ENCODE peak calls at places on chromosomes 3 and 15, in five cellular contexts. F is ovary, V is cardiac fibroblast, A is mammary epithelial cell, N is fibroblast of mammary gland. L is an unnamed sample.

GRCh38 chr3:115857518-115858136 is 234.3 kb downstream of the GAP43 start:
- DNase-seq in A (no peak), N (no peak), V (no peak), F (no peak), L (no peak)

GRCh38 chr15:45732544-45733130 is 97.8 kb downstream of the SQOR start:
- DNase-seq in N (no peak), F (no peak), A (no peak), V (peak), L (no peak)

GRCh38 chr3:100525753-100526612 is 33.6 kb downstream of the TMEM45A start:
- DNase-seq in F (no peak), A (peak), N (peak), V (peak), L (peak)

GRCh38 chr3:53216723-53217122 is 39.1 kb downstream of the TKT start:
- DNase-seq in F (no peak), N (no peak), V (no peak), A (no peak), L (no peak)

GRCh38 chr3:45884368-45885201 is 1.8 kb upstream of the CCR9 start:
- DNase-seq in A (no peak), V (no peak), F (no peak), N (no peak), L (no peak)

GRCh38 chr3:42265059-42265991 is 660 bp downstream of the CCK start:
- DNase-seq in V (no peak), N (peak), F (no peak), A (no peak), L (no peak)

GRCh38 chr3:192013110-192013509 is 552.1 kb downstream of the PYDC2 start:
- DNase-seq in V (no peak), F (no peak), N (no peak), A (no peak), L (no peak)

GRCh38 chr15:55744026-55744655 is 1.2 kb upstream of the PRTG start:
- DNase-seq in N (no peak), V (no peak), F (no peak), A (no peak), L (no peak)

GRCh38 chr3:172065967-172066762 is 26.8 kb downstream of the FNDC3B start:
- DNase-seq in V (peak), A (no peak), F (no peak), N (peak), L (peak)

GRCh38 chr3:40337136-40338108 is 27.9 kb downstream of the EIF1B start:
- DNase-seq in N (no peak), A (peak), F (no peak), V (no peak), L (no peak)

GRCh38 chr3:131610174-131610573 is 107.4 kb upstream of the MRPL3 start:
- DNase-seq in N (no peak), A (no peak), F (no peak), V (no peak), L (no peak)

GRCh38 chr3:14521611-14522010 is 18.5 kb downstream of the GRIP2 start:
- DNase-seq in F (peak), A (no peak), V (no peak), N (no peak), L (no peak)

GRCh38 chr3:105353485-105354161 is 13.1 kb upstream of the ALCAM start:
- DNase-seq in V (peak), F (peak), A (no peak), N (peak), L (no peak)

GRCh38 chr3:24157106-24157505 is 212.0 kb downstream of the NR1D2 start:
- DNase-seq in A (no peak), V (no peak), F (no peak), N (no peak), L (no peak)

GRCh38 chr15:36491912-36492311 is 87.5 kb upstream of the CDIN1 start:
- DNase-seq in A (no peak), V (no peak), F (no peak), N (no peak), L (no peak)

GRCh38 chr3:116051586-116051985 is 393.7 kb downstream of the LSAMP start:
- DNase-seq in A (no peak), F (no peak), V (no peak), N (no peak), L (no peak)

GRCh38 chr15:45180648-45181436 is 6.9 kb downstream of the SHF start:
- DNase-seq in F (no peak), A (no peak), N (no peak), V (no peak), L (no peak)

GRCh38 chr3:184489457-184489856 is 72.1 kb upstream of the EPHB3 start:
- DNase-seq in A (no peak), V (no peak), N (no peak), F (no peak), L (no peak)

GRCh38 chr15:94875550-94875949 is 644.2 kb downstream of the MCTP2 start:
- DNase-seq in A (no peak), V (no peak), N (no peak), F (no peak), L (no peak)

GRCh38 chr15:39585394-39585841 is 4.5 kb downstream of the THBS1 start:
- DNase-seq in V (peak), F (no peak), A (peak), N (peak), L (peak)

GRCh38 chr15:67792250-67792942 is 32.9 kb upstream of the SKOR1 start:
- DNase-seq in V (no peak), A (no peak), N (peak), F (no peak), L (no peak)

GRCh38 chr3:183291511-183292031 is 38.5 kb downstream of the B3GNT5 start:
- DNase-seq in A (peak), F (no peak), N (peak), V (peak), L (peak)

GRCh38 chr3:184761976-184762375 is 50.0 kb upstream of the VPS8 start:
- DNase-seq in A (no peak), F (no peak), N (no peak), V (no peak), L (no peak)

GRCh38 chr3:185733980-185734724 is 90.7 kb downstream of the IGF2BP2 start:
- DNase-seq in V (peak), F (no peak), N (peak), A (peak), L (peak)

GRCh38 chr15:59424626-59425025 is 13.4 kb upstream of the FAM81A start:
- DNase-seq in A (no peak), V (no peak), F (no peak), N (no peak), L (no peak)

GRCh38 chr15:36860792-36861191 is 239.6 kb downstream of the MEIS2 start:
- DNase-seq in F (no peak), N (no peak), V (no peak), A (no peak), L (no peak)

GRCh38 chr3:45646051-45646585 is 43.1 kb upstream of the SACM1L start:
- DNase-seq in F (no peak), V (no peak), A (no peak), N (no peak), L (no peak)

GRCh38 chr3:131033480-131034080 is 6.9 kb downstream of the NEK11 start:
- DNase-seq in N (peak), F (no peak), A (peak), V (peak), L (peak)

GRCh38 chr3:124113475-124113874 is 121.6 kb upstream of the ROPN1 start:
- DNase-seq in A (no peak), V (no peak), N (no peak), F (no peak), L (no peak)

GRCh38 chr15:29570931-29571727 is 251.1 kb downstream of the TJP1 start:
- DNase-seq in N (no peak), A (peak), V (peak), F (peak), L (peak)

GRCh38 chr3:31828007-31828406 is 153.1 kb downstream of the OSBPL10 start:
- DNase-seq in F (no peak), V (no peak), N (no peak), A (no peak), L (no peak)

GRCh38 chr3:50122661-50123391 is 32.3 kb upstream of the SEMA3F start:
- DNase-seq in N (no peak), F (no peak), V (no peak), A (no peak), L (no peak)

GRCh38 chr3:182583545-182583944 is 209.8 kb upstream of the ATP11B start:
- DNase-seq in N (no peak), V (no peak), A (peak), F (no peak), L (no peak)

GRCh38 chr15:78420766-78421165 is 17.2 kb upstream of the IREB2 start:
- DNase-seq in F (no peak), N (no peak), V (no peak), A (no peak), L (no peak)

GRCh38 chr3:127848131-127849129 is 26.1 kb upstream of the MGLL start:
- DNase-seq in V (peak), A (no peak), N (peak), F (no peak), L (peak)

DNA sequence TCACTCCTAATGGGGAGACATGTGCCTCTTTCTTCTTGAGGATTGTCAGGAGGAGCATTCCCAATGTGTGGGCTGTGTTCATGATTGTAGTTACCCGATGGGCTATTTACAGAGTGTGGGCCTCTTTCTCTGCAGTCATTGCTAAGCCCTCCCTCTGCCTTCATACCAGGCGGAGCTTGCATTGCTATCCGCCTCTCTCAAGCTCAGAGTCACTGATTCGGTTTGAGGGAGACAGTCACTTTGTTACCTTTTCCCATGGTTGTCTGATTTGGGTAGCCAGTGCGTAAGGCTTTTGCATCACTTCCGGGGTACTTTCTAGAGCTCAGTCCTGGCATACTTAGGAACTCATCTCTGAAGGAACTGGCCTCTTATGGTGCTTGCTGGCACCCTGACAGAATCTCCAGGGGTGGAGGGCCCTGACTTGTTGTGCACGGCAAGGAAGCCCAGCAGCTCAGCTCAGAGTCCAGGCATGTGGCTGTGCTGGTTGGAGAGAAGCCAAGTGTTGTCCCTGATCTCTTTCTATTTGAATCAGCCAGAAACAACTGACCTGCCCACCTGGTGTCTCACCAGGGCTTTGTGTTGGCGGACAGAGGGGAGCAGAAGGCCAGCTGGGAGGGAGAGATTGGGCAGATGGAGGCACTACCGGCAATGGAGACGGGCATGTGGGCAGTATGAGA is 79.8 kb downstream of the EPHB1 start:
- DNase-seq in V (no peak), N (peak), A (no peak), F (no peak), L (no peak)
- TF ChIP-seq CTCF in V (no peak), N (no peak), A (no peak), F (no peak), L (no peak)

GRCh38 chr15:100972975-100973350 is 53.8 kb downstream of the LRRK1 start:
- DNase-seq in A (no peak), V (no peak), F (no peak), N (no peak), L (no peak)
- H3K4me3 ChIP-seq in A (no peak), V (no peak), F (no peak), N (peak), L (no peak)

GRCh38 chr3:113138839-113139743 is 72.3 kb upstream of the BOC start:
- DNase-seq in A (no peak), V (no peak), F (no peak), N (no peak), L (no peak)

GRCh38 chr3:113136529-113136928 is 74.8 kb upstream of the BOC start:
- DNase-seq in V (no peak), F (no peak), A (no peak), N (no peak), L (no peak)

GRCh38 chr3:113132571-113132996 is 78.8 kb upstream of the BOC start:
- DNase-seq in F (no peak), V (peak), A (peak), N (peak), L (no peak)

GRCh38 chr3:113140876-113141275 is 70.5 kb upstream of the BOC start:
- DNase-seq in A (peak), N (peak), F (no peak), V (peak), L (peak)

GRCh38 chr3:113136071-113136470 is 75.3 kb upstream of the BOC start:
- DNase-seq in N (peak), V (peak), A (peak), F (no peak), L (peak)
- TF ChIP-seq CTCF in N (peak), V (peak), A (peak), F (peak), L (peak)

DNA sequence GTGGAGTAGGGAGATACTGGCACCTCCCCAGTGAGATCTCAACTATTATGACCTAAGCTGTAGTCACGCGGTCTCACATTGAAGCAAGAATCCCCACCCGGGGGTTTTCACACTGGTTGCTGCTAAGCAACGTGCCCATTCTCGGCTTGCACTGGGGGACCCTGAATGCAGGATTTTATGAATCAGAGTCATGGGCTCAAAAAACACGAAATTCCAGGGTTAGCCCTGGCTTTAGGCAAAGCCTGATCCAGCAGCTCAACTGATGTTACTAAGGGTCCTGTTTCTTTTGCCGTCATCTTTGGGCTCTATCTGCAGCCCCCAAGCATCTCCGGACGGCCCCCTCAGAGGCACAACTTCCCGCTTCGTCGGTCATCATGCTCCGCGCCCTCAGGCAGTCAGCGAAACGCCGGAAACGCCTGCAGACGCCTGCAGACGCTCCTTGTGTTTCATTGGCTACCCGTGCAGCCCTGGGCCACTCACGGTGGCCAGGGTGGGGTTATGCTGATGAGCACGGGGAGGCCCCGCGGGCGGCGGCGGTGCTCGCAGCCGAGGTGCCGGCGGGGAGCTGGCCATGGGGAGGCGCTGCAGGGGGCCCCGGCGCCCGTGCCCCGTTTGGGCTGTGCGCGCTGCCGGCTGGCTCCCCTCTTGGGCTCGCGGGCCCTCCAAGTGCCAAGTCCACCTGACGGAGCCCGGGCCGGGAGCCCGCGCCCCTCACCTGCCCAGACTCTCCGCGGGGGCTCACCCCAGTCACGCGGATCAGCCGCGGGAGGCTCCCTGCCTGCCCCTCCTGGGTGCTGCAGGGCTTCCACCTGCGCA is 25.8 kb downstream of the EFCC1 start:
- DNase-seq in F (peak), V (peak), N (peak), A (peak), L (peak)
- H3K4me3 ChIP-seq in F (peak), V (peak), N (no peak), A (peak), L (peak)

GRCh38 chr3:36906504-36907149 is 38.2 kb downstream of the TRANK1 start:
- DNase-seq in A (peak), V (peak), N (peak), F (no peak), L (peak)

GRCh38 chr3:36901588-36901987 is 43.3 kb downstream of the TRANK1 start:
- DNase-seq in N (no peak), A (no peak), V (no peak), F (no peak), L (no peak)

GRCh38 chr3:36903119-36903882 is 41.6 kb downstream of the TRANK1 start:
- DNase-seq in F (no peak), N (no peak), V (peak), A (no peak), L (peak)

GRCh38 chr3:36905545-36905944 is 39.3 kb downstream of the TRANK1 start:
- DNase-seq in F (no peak), N (no peak), V (no peak), A (no peak), L (no peak)

GRCh38 chr3:36904641-36905040 is 40.2 kb downstream of the TRANK1 start:
- DNase-seq in A (no peak), V (peak), N (peak), F (no peak), L (peak)
- TF ChIP-seq CTCF in A (peak), V (peak), N (peak), F (no peak), L (peak)

DNA sequence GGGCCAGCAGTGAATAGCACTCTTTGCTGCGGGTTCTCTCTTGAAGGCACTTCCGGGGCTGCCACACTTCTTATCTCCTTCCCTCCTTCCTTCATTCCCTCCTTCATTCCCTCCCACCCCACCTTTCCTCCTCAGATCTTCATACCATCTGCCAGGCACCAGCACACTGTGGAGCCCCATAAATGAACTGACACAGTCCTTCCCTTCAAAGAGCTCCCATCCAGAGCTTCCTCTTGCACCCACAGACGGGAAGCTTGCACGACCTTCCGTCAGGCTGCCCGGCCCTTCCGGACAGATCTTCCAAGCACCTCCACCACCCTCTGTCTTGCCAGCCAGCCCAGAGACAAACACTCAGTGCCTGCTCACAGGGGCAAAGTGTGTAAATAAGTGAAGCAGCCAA is 65.4 kb upstream of the HERC1 start:
- DNase-seq in F (no peak), V (no peak), A (no peak), N (no peak), L (no peak)
- H3K4me3 ChIP-seq in F (no peak), V (no peak), A (no peak), N (no peak), L (no peak)

GRCh38 chr3:167148121-167148520 is 232.0 kb downstream of the ZBBX start:
- DNase-seq in N (peak), V (no peak), F (no peak), A (no peak), L (no peak)

GRCh38 chr3:167151671-167152070 is 228.4 kb downstream of the ZBBX start:
- DNase-seq in V (no peak), A (no peak), F (no peak), N (no peak), L (no peak)
- TF ChIP-seq CTCF in V (no peak), A (no peak), F (no peak), N (no peak), L (no peak)

GRCh38 chr15:58174709-58175108 is 36.5 kb downstream of the AQP9 start:
- DNase-seq in F (no peak), N (no peak), V (no peak), A (no peak), L (no peak)

GRCh38 chr15:58179741-58180381 is 41.7 kb downstream of the AQP9 start:
- DNase-seq in A (peak), N (peak), F (no peak), V (peak), L (peak)

GRCh38 chr15:58178668-58179067 is 40.5 kb downstream of the AQP9 start:
- DNase-seq in N (no peak), A (no peak), F (no peak), V (no peak), L (no peak)

GRCh38 chr15:58179206-58179605 is 41.0 kb downstream of the AQP9 start:
- DNase-seq in V (no peak), N (peak), F (no peak), A (peak), L (peak)

DNA sequence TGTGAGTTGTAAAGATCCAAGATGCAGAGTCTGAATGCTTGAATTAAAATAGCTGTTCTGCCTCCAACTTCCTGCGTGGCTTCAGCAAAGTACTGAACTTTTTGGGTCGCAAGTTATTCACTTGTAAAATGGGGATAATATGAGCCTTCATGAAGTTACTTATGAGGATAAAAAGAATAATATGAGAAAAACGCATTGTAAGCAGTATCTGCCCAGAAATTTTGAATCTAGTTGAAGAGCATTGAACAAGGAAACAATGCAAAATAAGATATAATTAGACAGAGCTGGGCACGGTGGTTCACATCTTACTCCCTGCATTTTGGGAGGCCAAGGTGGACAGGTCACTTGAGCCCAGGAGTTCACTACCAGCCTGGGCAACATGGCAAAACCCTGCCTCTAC is 37.8 kb downstream of the AQP9 start:
- DNase-seq in N (no peak), F (no peak), A (no peak), V (no peak), L (no peak)
- H3K4me3 ChIP-seq in N (no peak), F (no peak), A (no peak), V (no peak), L (no peak)

L was measured in fibroblast of pulmonary artery.